ENCODE peak calls at places on chromosomes 7 and 10, in ten cellular contexts. W is transverse colon, Y is stomach, M is right atrium auricular region, Q is right lobe of liver, S is Panc1, N is HCT116, H is neuronal stem cell, X is lower lobe of right lung, B is left lung. J is an unnamed sample.

GRCh38 chr7:86708334-86708733 is 64.6 kb downstream of the GRM3 start:
- DNase-seq in W (no peak), Y (no peak), M (no peak), Q (no peak), S (no peak), N (no peak), H (no peak), X (no peak), B (peak; percentile 3), J (no peak)

GRCh38 chr7:604038-604883 is 84.6 kb upstream of the PDGFA start:
- DNase-seq in W (peak; percentile 82), Y (peak; percentile 68), M (peak; percentile 94), Q (peak; percentile 84), S (no peak), N (no peak), H (no peak), X (peak; percentile 88), B (peak; percentile 89), J (peak; percentile 92)

GRCh38 chr7:48899932-48900331 is 24.4 kb upstream of the CDC14C start:
- DNase-seq in W (no peak), Y (no peak), M (no peak), Q (no peak), S (no peak), N (no peak), H (no peak), X (no peak), B (no peak), J (no peak)

GRCh38 chr10:74823791-74824183 is 2.6 kb upstream of the KAT6B start:
- DNase-seq in W (no peak), Y (no peak), M (no peak), Q (no peak), S (no peak), N (no peak), H (no peak), X (no peak), B (no peak), J (no peak)

GRCh38 chr7:134907000-134907399 is 79.3 kb upstream of the AGBL3 start:
- DNase-seq in W (no peak), Y (no peak), M (no peak), Q (no peak), S (no peak), N (no peak), H (no peak), X (no peak), B (no peak), J (no peak)

GRCh38 chr10:8369666-8370065 is 315.2 kb downstream of the GATA3 start:
- DNase-seq in W (no peak), Y (no peak), M (no peak), Q (no peak), S (no peak), N (no peak), H (no peak), X (no peak), B (no peak), J (no peak)

GRCh38 chr10:116006508-116006907 is 266.5 kb downstream of the GFRA1 start:
- DNase-seq in W (no peak), Y (no peak), M (no peak), Q (no peak), S (no peak), N (no peak), H (no peak), X (no peak), B (no peak), J (no peak)

GRCh38 chr10:60236869-60237524 is 152.7 kb downstream of the ANK3 start:
- DNase-seq in W (peak; percentile 60), Y (peak; percentile 44), M (peak; percentile 65), Q (peak; percentile 52), S (no peak), N (no peak), H (no peak), X (peak; percentile 77), B (no peak), J (no peak)

GRCh38 chr7:130274983-130275649 is 8.5 kb downstream of the CPA2 start:
- DNase-seq in W (no peak), Y (no peak), M (no peak), Q (no peak), S (no peak), N (no peak), H (no peak), X (no peak), B (no peak), J (no peak)
- H3K4me1 ChIP-seq in W (no peaks in the 10 kb centered on the region), Y (peaks cover 7% of the 10 kb centered on the region), M (no peaks in the 10 kb centered on the region), Q (no peaks in the 10 kb centered on the region), S (no peaks in the 10 kb centered on the region), N (peaks cover 3% of the 10 kb centered on the region), H (peaks cover 26% of the 10 kb centered on the region), X (peaks cover 11% of the 10 kb centered on the region), B (peaks cover 11% of the 10 kb centered on the region), J (no peaks in the 10 kb centered on the region)

GRCh38 chr7:150728609-150729008 is 8.6 kb upstream of the GIMAP5 start:
- DNase-seq in W (no peak), Y (no peak), M (no peak), Q (no peak), S (no peak), N (no peak), H (no peak), X (no peak), B (no peak), J (no peak)
- H3K36me3 ChIP-seq in W (no peaks in the 10 kb centered on the region), Y (no peaks in the 10 kb centered on the region), M (no peaks in the 10 kb centered on the region), Q (no peaks in the 10 kb centered on the region), S (no peaks in the 10 kb centered on the region), N (no peaks in the 10 kb centered on the region), H (no peaks in the 10 kb centered on the region), X (no peaks in the 10 kb centered on the region), B (no peaks in the 10 kb centered on the region), J (peaks cover 9% of the 10 kb centered on the region)

GRCh38 chr10:1551636-1552338 is 185.5 kb downstream of the ADARB2 start:
- DNase-seq in W (no peak), Y (no peak), M (no peak), Q (no peak), S (no peak), N (no peak), H (no peak), X (no peak), B (peak; percentile 63), J (no peak)

GRCh38 chr10:1552415-1552814 is 184.9 kb downstream of the ADARB2 start:
- DNase-seq in W (no peak), Y (no peak), M (no peak), Q (no peak), S (no peak), N (no peak), H (no peak), X (peak; percentile 9), B (peak; percentile 34), J (no peak)

GRCh38 chr10:1550291-1550595 is 187.1 kb downstream of the ADARB2 start:
- DNase-seq in W (no peak), Y (no peak), M (no peak), Q (no peak), S (no peak), N (no peak), H (no peak), X (no peak), B (no peak), J (no peak)

GRCh38 chr10:1549591-1550290 is 187.6 kb downstream of the ADARB2 start:
- DNase-seq in W (no peak), Y (no peak), M (no peak), Q (no peak), S (no peak), N (no peak), H (no peak), X (no peak), B (peak; percentile 41), J (no peak)

GRCh38 chr10:1550616-1551015 is 186.7 kb downstream of the ADARB2 start:
- DNase-seq in W (no peak), Y (no peak), M (no peak), Q (no peak), S (no peak), N (no peak), H (no peak), X (no peak), B (peak; percentile 24), J (no peak)
- H3K4me1 ChIP-seq in W (no peaks in the 10 kb centered on the region), Y (no peaks in the 10 kb centered on the region), M (no peaks in the 10 kb centered on the region), Q (no peaks in the 10 kb centered on the region), S (no peaks in the 10 kb centered on the region), N (no peaks in the 10 kb centered on the region), H (no peaks in the 10 kb centered on the region), X (no peaks in the 10 kb centered on the region), B (no peaks in the 10 kb centered on the region), J (no peaks in the 10 kb centered on the region)

DNA sequence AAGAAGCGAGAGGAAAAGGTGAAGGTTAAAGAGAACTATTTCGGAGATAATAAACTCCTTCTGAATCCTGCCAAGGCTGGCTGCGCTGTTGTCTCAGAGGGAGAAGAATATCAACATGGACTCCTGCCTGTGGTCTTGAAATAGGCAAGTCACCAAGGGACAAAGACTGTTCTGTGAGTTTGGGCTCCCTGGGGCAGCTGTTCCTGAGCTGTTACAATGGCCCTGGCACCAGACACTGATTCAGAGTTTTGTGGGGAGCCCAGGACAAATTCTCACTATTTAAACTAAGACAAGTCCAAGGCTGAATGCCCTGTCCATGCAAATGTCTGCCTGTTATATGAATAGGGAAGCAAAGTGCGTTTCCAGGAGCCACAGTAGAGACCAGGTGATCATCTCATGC is 81.4 kb downstream of the PRPF18 start:
- DNase-seq in W (no peak), Y (no peak), M (no peak), Q (no peak), S (no peak), N (no peak), H (no peak), X (no peak), B (no peak), J (no peak)
- H3K36me3 ChIP-seq in W (no peaks in the 10 kb centered on the region), Y (peaks cover 83% of the 10 kb centered on the region), M (peaks cover 67% of the 10 kb centered on the region), Q (no peaks in the 10 kb centered on the region), S (no peaks in the 10 kb centered on the region), N (no peaks in the 10 kb centered on the region), H (peaks cover 24% of the 10 kb centered on the region), X (peaks cover 81% of the 10 kb centered on the region), B (peaks cover 54% of the 10 kb centered on the region), J (no peaks in the 10 kb centered on the region)

DNA sequence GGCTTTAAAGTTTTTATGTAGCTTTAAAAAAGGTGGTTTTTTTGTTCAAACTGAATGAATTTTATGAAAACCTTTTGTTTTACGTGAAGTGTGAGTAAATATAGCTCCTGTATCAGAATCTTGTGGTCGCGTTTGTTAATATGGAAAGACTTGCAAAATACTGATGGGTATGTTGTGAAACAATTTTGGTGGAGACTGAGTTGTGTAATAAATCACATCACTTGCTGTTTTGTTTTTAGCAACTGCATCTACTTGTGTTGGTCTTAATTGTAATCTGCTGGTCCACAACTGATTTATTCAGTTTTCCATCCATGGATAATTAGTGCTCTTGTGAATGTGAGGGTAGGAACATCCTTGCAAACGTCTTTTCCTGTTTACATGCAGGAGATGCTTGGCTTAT is 10.5 kb downstream of the PLXDC2 start:
- DNase-seq in W (no peak), Y (no peak), M (no peak), Q (no peak), S (no peak), N (no peak), H (no peak), X (no peak), B (no peak), J (no peak)
- H3K4me1 ChIP-seq in W (no peaks in the 10 kb centered on the region), Y (no peaks in the 10 kb centered on the region), M (no peaks in the 10 kb centered on the region), Q (no peaks in the 10 kb centered on the region), S (no peaks in the 10 kb centered on the region), N (no peaks in the 10 kb centered on the region), H (no peaks in the 10 kb centered on the region), X (peaks cover 47% of the 10 kb centered on the region), B (peaks cover 65% of the 10 kb centered on the region), J (no peaks in the 10 kb centered on the region)

GRCh38 chr7:111554086-111554485 is 8.2 kb downstream of the IMMP2L start:
- DNase-seq in W (no peak), Y (no peak), M (no peak), Q (no peak), S (no peak), N (no peak), H (no peak), X (no peak), B (no peak), J (no peak)
- H3K36me3 ChIP-seq in W (no peaks in the 10 kb centered on the region), Y (peaks cover 41% of the 10 kb centered on the region), M (no peaks in the 10 kb centered on the region), Q (no peaks in the 10 kb centered on the region), S (peaks cover 4% of the 10 kb centered on the region), N (peaks cover 30% of the 10 kb centered on the region), H (peaks cover 6% of the 10 kb centered on the region), X (peaks cover 37% of the 10 kb centered on the region), B (peaks cover 11% of the 10 kb centered on the region), J (peaks cover 6% of the 10 kb centered on the region)

J was measured in CD8-positive, alpha-beta memory T cell.